ENCODE peak calls at places on chromosomes 16 and 17, in four cellular contexts. O is A549, B is GM13977, L is HL-60. H is an unnamed sample.

GRCh38 chr17:78611636-78612035 is 34.4 kb upstream of the DNAH17 start:
- DNase-seq in O (no peak), B (no peak), L (no peak), H (no peak)

GRCh38 chr17:47862621-47863440 is 11.9 kb upstream of the SP6 start:
- DNase-seq in O (peak; percentile 91), B (no peak), L (no peak), H (peak; percentile 80)

GRCh38 chr16:11112723-11113348 is 143.2 kb downstream of the SOCS1 start:
- DNase-seq in O (no peak), B (no peak), L (no peak), H (no peak)

GRCh38 chr16:78321611-78322010 is 222.2 kb downstream of the WWOX start:
- DNase-seq in O (no peak), B (no peak), L (no peak), H (no peak)

GRCh38 chr17:62966426-62967110 is 533 bp downstream of the TANC2 start:
- DNase-seq in O (peak; percentile 54), B (peak; percentile 32), L (peak; percentile 9), H (peak; percentile 48)

GRCh38 chr16:84481051-84481735 is 23.3 kb downstream of the MEAK7 start:
- DNase-seq in O (no peak), B (no peak), L (peak; percentile 0), H (no peak)

GRCh38 chr16:24700549-24701392 is 28.7 kb upstream of the TNRC6A start:
- DNase-seq in O (peak; percentile 89), B (no peak), L (no peak), H (peak; percentile 90)

GRCh38 chr17:80060629-80061028 is 24.2 kb downstream of the CCDC40 start:
- DNase-seq in O (no peak), B (no peak), L (no peak), H (no peak)

GRCh38 chr16:27305839-27306442 is 7.8 kb upstream of the IL4R start:
- DNase-seq in O (no peak), B (no peak), L (no peak), H (no peak)

GRCh38 chr17:74875970-74876593 is 3.3 kb upstream of the FDXR start:
- DNase-seq in O (no peak), B (no peak), L (no peak), H (no peak)

GRCh38 chr17:15965510-15965909 is 20.6 kb downstream of the ADORA2B start:
- DNase-seq in O (no peak), B (no peak), L (no peak), H (no peak)

GRCh38 chr17:48587276-48588073 is 2.6 kb downstream of the HOXB3 start:
- DNase-seq in O (no peak), B (no peak), L (no peak), H (no peak)

GRCh38 chr17:73710095-73710592 is 65.9 kb upstream of the SDK2 start:
- DNase-seq in O (peak; percentile 79), B (peak; percentile 72), L (peak; percentile 68), H (peak; percentile 29)

GRCh38 chr16:24540575-24541240 is 1.3 kb downstream of the RBBP6 start:
- DNase-seq in O (no peak), B (peak; percentile 33), L (peak; percentile 29), H (peak; percentile 7)

GRCh38 chr17:53792997-53793396 is 29.7 kb upstream of the KIF2B start:
- DNase-seq in O (no peak), B (no peak), L (no peak), H (no peak)

GRCh38 chr17:77594416-77595209 is 363.9 kb upstream of the TNRC6C start:
- DNase-seq in O (no peak), B (no peak), L (no peak), H (no peak)

GRCh38 chr17:32960815-32961214 is 30.8 kb upstream of the SPACA3 start:
- DNase-seq in O (no peak), B (no peak), L (no peak), H (no peak)

GRCh38 chr16:46833465-46833810 is 2.5 kb upstream of the C16orf87 start:
- DNase-seq in O (no peak), B (no peak), L (no peak), H (no peak)

GRCh38 chr17:48555183-48555615 is 10.3 kb upstream of the HOXB2 start:
- DNase-seq in O (peak; percentile 82), B (peak; percentile 77), L (no peak), H (peak; percentile 54)

GRCh38 chr17:81712468-81713003 is 452 bp downstream of the SLC25A10 start:
- DNase-seq in O (peak; percentile 77), B (peak; percentile 72), L (no peak), H (no peak)

GRCh38 chr16:2210386-2211365 is at the start of gene BRICD5:
- DNase-seq in O (no peak), B (no peak), L (no peak), H (no peak)

GRCh38 chr16:2090819-2091721 is 43.3 kb downstream of the TSC2 start:
- DNase-seq in O (no peak), B (no peak), L (no peak), H (peak; percentile 60)

GRCh38 chr16:59195242-59195641 is 461.1 kb upstream of the GOT2 start:
- DNase-seq in O (no peak), B (no peak), L (no peak), H (no peak)

GRCh38 chr17:72386619-72387237 is 265.9 kb downstream of the SOX9 start:
- DNase-seq in O (no peak), B (no peak), L (no peak), H (no peak)

GRCh38 chr16:80517846-80518245 is 22.9 kb upstream of the DYNLRB2 start:
- DNase-seq in O (no peak), B (no peak), L (no peak), H (no peak)

GRCh38 chr16:59356709-59357108 is 622.6 kb upstream of the GOT2 start:
- DNase-seq in O (no peak), B (no peak), L (no peak), H (no peak)

GRCh38 chr16:22670044-22670536 is 143.9 kb upstream of the HS3ST2 start:
- DNase-seq in O (no peak), B (no peak), L (no peak), H (no peak)

GRCh38 chr16:10250137-10250850 is 68.1 kb upstream of the GRIN2A start:
- DNase-seq in O (no peak), B (no peak), L (no peak), H (no peak)

GRCh38 chr17:14756469-14756868 is 455.6 kb downstream of the HS3ST3B1 start:
- DNase-seq in O (no peak), B (no peak), L (no peak), H (no peak)

GRCh38 chr17:62187681-62188080 is 122.6 kb upstream of the MED13 start:
- DNase-seq in O (no peak), B (no peak), L (no peak), H (no peak)

GRCh38 chr17:44307387-44308186 is 814 bp upstream of the RUNDC3A start:
- DNase-seq in O (peak; percentile 88), B (no peak), L (no peak), H (peak; percentile 82)

GRCh38 chr17:15341385-15341849 is at the start of gene TEKT3:
- DNase-seq in O (peak; percentile 90), B (no peak), L (no peak), H (peak; percentile 59)

GRCh38 chr17:57534863-57535651 is 210.0 kb downstream of the CCDC182 start:
- DNase-seq in O (no peak), B (no peak), L (no peak), H (no peak)

GRCh38 chr16:11405331-11406176 is 60.3 kb downstream of the RMI2 start:
- DNase-seq in O (peak; percentile 60), B (peak; percentile 74), L (peak; percentile 41), H (no peak)

GRCh38 chr17:59601130-59601529 is 18.6 kb upstream of the CLTC start:
- DNase-seq in O (no peak), B (peak; percentile 17), L (no peak), H (no peak)

GRCh38 chr17:46751425-46751824 is 67.1 kb downstream of the WNT3 start:
- DNase-seq in O (no peak), B (no peak), L (no peak), H (no peak)

GRCh38 chr16:81003610-81004460 is 2.9 kb downstream of the CMC2 start:
- DNase-seq in O (no peak), B (no peak), L (no peak), H (no peak)

GRCh38 chr17:50177983-50178834 is 12.4 kb downstream of the SGCA start:
- DNase-seq in O (peak; percentile 98), B (peak; percentile 74), L (peak; percentile 76), H (peak; percentile 94)
- TF ChIP-seq CTCF in O (peak; percentile 86), B (peak; percentile 85), L (peak; percentile 55), H (peak; percentile 87)

GRCh38 chr16:12625716-12626115 is 178.0 kb downstream of the CPPED1 start:
- DNase-seq in O (no peak), B (no peak), L (no peak), H (no peak)
- TF ChIP-seq CTCF in O (no peak), B (no peak), L (no peak), H (no peak)

GRCh38 chr17:19260958-19261357 is 23.8 kb downstream of the EPN2 start:
- DNase-seq in O (no peak), B (no peak), L (peak; percentile 1), H (peak; percentile 43)
- TF ChIP-seq CTCF in O (no peak), B (no peak), L (no peak), H (no peak)

GRCh38 chr17:21239680-21240374 is 13.4 kb downstream of the NATD1 start:
- DNase-seq in O (peak; percentile 84), B (peak; percentile 71), L (peak; percentile 30), H (peak; percentile 41)
- TF ChIP-seq CTCF in O (peak; percentile 40), B (peak; percentile 48), L (peak; percentile 25), H (peak; percentile 43)

DNA sequence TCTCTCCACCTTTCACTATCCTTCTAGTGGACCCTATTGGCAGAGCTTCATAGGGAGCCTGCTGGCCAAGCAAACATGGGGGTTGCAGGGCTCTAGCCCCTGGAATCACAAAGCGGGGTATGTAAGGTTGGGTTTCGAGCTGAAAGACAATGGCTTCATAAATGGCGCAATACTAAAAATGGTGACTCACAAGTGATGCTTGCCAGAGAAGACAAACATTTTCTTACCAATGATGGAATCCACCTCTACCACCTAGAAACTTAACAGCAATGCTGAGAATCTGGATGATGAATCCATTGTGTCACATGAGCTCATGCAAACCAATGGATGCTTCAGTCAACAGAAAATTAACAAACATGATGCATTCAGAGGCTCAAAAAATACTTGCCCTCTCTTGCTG is 375.3 kb upstream of the PSMD7 start:
- DNase-seq in O (no peak), B (no peak), L (no peak), H (peak; percentile 0)
- TF ChIP-seq CTCF in O (no peak), B (no peak), L (no peak), H (no peak)